ENCODE peak calls at places on chromosome 21, in five cellular contexts. L is lower lobe of right lung, N is upper lobe of right lung, B is pancreas, S is spleen. W is an unnamed sample. For H3K4me1, the result is how much of the 10 kb centered on the place peaks cover.

GRCh38 chr21:32779983-32780382 is 8.4 kb upstream of the PAXBP1 start:
- DNase-seq in L (no peak), B (no peak), S (no peak), N (no peak), W (no peak)

GRCh38 chr21:20570824-20571232 is 427.4 kb upstream of the NCAM2 start:
- DNase-seq in N (no peak), L (no peak), B (no peak), S (no peak), W (no peak)

GRCh38 chr21:25313891-25314646 is 293.2 kb downstream of the MRPL39 start:
- DNase-seq in S (no peak), N (no peak), L (no peak), B (no peak), W (no peak)

GRCh38 chr21:25942145-25942544 is 207.4 kb downstream of the GABPA start:
- DNase-seq in B (no peak), L (no peak), N (no peak), S (no peak), W (no peak)

GRCh38 chr21:29305561-29305960 is 6.8 kb downstream of the BACH1 start:
- DNase-seq in N (no peak), L (no peak), S (no peak), B (no peak), W (no peak)

GRCh38 chr21:46428286-46428685 is 30.4 kb upstream of the DIP2A start:
- DNase-seq in N (no peak), S (no peak), B (no peak), L (peak), W (no peak)

GRCh38 chr21:28587748-28588147 is 404.9 kb downstream of the LTN1 start:
- DNase-seq in S (no peak), L (no peak), B (no peak), N (no peak), W (no peak)

GRCh38 chr21:36654341-36654740 is 44.6 kb upstream of the SIM2 start:
- DNase-seq in L (no peak), S (no peak), N (no peak), B (no peak), W (no peak)

GRCh38 chr21:36478207-36478701 is 1.7 kb downstream of the CLDN14 start:
- DNase-seq in B (no peak), L (no peak), S (peak), N (no peak), W (no peak)

GRCh38 chr21:34202553-34203332 is 129.4 kb downstream of the MRPS6 start:
- DNase-seq in L (peak), S (peak), N (peak), B (no peak), W (peak)

GRCh38 chr21:37060296-37060695 is 12.6 kb downstream of the PIGP start:
- DNase-seq in S (no peak), N (peak), L (no peak), B (no peak), W (no peak)

GRCh38 chr21:31665397-31665796 is 5.9 kb downstream of the SOD1 start:
- DNase-seq in N (no peak), B (no peak), L (no peak), S (no peak), W (no peak)

GRCh38 chr21:33042812-33043211 is 17.1 kb downstream of the OLIG2 start:
- DNase-seq in B (no peak), S (no peak), L (no peak), N (no peak), W (no peak)

GRCh38 chr21:26965567-26966359 is 1.1 kb downstream of the ADAMTS5 start:
- DNase-seq in N (peak), L (peak), B (peak), S (peak), W (peak)

GRCh38 chr21:25343774-25344545 is 263.3 kb downstream of the MRPL39 start:
- DNase-seq in B (no peak), L (no peak), N (no peak), S (no peak), W (no peak)

GRCh38 chr21:33265664-33266049 is 510 bp upstream of the IL10RB start:
- DNase-seq in S (peak), L (peak), B (no peak), N (peak), W (no peak)

GRCh38 chr21:35643176-35643575 is 417.1 kb downstream of the SETD4 start:
- DNase-seq in S (no peak), N (no peak), B (no peak), L (no peak), W (no peak)

GRCh38 chr21:19368944-19369343 is 965.4 kb upstream of the TMPRSS15 start:
- DNase-seq in N (no peak), L (no peak), B (no peak), S (no peak), W (no peak)
- H3K27ac ChIP-seq in N (no peak), L (no peak), B (no peak), S (no peak), W (no peak)

DNA sequence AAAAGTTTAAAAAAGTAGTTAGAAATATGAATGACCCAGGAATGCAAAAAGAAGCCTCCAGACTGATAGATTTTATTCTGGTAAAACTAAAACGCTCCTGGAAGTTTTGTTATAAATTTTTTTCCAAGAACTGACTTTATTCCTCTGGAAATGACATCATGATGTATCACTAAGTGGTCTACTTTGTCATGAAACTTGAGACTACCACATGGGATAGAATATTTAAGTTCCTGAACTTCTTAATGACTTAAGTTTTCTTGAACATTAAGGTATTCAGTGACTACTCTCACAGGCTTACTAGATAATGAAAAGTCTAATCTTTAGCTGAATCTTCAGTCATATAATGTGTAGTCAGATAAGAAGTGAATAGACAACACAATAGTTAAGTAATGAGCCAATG is 842.2 kb downstream of the USP25 start:
- DNase-seq in B (no peak), S (no peak), N (no peak), L (no peak), W (no peak)
- H3K4me1 ChIP-seq in B (under half), S (under half), N (under half), L (under half), W (under half)

GRCh38 chr21:38651570-38651969 is 153.3 kb upstream of the ERG start:
- DNase-seq in N (no peak), L (no peak), S (no peak), B (no peak), W (no peak)
- H3K27ac ChIP-seq in N (no peak), L (no peak), S (no peak), B (no peak), W (no peak)

DNA sequence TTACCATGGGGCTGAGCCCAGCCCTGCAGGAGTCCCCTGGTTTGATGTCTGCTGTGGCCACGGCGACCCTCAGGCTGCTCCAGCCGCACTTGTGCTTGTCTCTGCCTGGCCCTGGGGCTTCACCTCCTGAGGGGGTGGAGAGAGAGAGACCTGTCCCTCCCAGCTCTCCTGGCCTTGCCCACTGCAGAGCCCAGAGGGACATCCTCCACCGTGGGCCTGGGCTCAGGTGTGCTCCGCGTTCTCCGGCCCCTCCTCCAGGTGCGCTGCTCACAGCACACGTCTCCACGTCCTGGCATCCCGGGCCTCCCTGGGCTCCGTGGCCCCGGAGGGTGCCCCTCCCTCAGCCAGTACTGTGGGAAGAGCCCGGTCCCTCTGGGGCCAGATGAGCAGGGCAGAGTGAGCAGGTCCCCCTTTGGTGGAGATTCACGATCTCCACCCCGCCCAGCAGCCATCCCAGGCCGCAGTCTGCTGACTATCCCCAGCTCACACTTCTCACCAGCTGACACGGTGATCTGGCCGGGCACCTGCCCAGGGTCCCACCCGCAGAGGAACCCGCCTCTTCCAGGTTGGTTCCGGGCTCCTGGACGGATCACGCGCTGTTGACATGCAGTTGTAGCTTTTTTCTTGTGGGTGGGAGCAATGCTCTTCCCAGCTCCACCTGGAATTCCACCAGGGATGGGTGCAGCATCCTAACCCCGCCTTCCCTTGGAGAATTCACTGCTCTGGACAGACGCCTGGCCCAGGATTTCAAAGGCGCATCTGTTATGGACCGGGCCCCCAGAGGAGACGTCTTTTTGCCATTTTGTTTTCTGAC is 41.8 kb upstream of the POFUT2 start:
- DNase-seq in S (peak), N (peak), B (peak), L (peak), W (no peak)
- H3K4me1 ChIP-seq in S (under half), N (under half), B (under half), L (under half), W (under half)

GRCh38 chr21:39434950-39435349 is 10.6 kb downstream of the LCA5L start:
- DNase-seq in B (no peak), L (no peak), N (no peak), S (no peak), W (no peak)

GRCh38 chr21:39429445-39429844 is 16.1 kb downstream of the LCA5L start:
- DNase-seq in B (no peak), S (no peak), N (no peak), L (no peak), W (no peak)

GRCh38 chr21:39430457-39430856 is 15.1 kb downstream of the LCA5L start:
- DNase-seq in B (no peak), L (no peak), S (no peak), N (no peak), W (no peak)

GRCh38 chr21:39430954-39431353 is 14.6 kb downstream of the LCA5L start:
- DNase-seq in S (no peak), N (no peak), L (no peak), B (no peak), W (no peak)

GRCh38 chr21:39430016-39430415 is 15.6 kb downstream of the LCA5L start:
- DNase-seq in L (no peak), N (no peak), S (no peak), B (no peak), W (no peak)
- H3K27ac ChIP-seq in L (no peak), N (no peak), S (no peak), B (no peak), W (no peak)

DNA sequence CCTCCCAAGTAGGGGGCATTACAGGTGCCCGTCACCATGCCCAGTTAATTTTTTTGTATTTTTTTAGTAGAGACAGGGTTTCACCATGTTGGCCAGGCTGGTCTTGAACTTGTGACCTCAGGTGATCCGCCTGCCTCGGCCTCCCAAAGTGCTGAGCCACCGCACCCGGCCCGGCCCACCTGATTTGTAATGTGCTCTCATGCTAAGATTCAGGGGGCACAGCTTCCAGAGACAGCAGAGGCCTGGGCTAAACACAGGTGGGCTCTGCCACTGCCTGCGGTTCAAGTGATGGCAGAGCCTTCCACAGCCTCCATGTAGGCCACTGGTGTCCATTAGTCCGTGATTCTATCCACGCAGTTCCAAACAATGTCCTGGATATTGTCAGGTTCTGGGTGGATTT is 98.4 kb downstream of the PDE9A start:
- DNase-seq in S (peak), B (peak), N (peak), L (no peak), W (no peak)
- H3K4me1 ChIP-seq in S (under half), B (under half), N (under half), L (under half), W (under half)